ENCODE peak calls at places on chromosomes 16 and 17, in four cellular contexts. One of them, this sample, is unnamed.

GRCh38 chr16:6377956-6378355 is 954.7 kb upstream of the RBFOX1 start:
- DNase-seq in HCT116: no peak
- DNase-seq in heart left ventricle: no peak
- DNase-seq in IMR-90: no peak
- DNase-seq in this sample: no peak

GRCh38 chr17:27559996-27560481 is 70.9 kb upstream of the LGALS9 start:
- DNase-seq in HCT116: no peak
- DNase-seq in heart left ventricle: peak; percentile 83
- DNase-seq in IMR-90: peak; percentile 93
- DNase-seq in this sample: peak; percentile 91

GRCh38 chr16:28279006-28279405 is 13.3 kb upstream of the SBK1 start:
- DNase-seq in HCT116: no peak
- DNase-seq in heart left ventricle: no peak
- DNase-seq in IMR-90: no peak
- DNase-seq in this sample: no peak

GRCh38 chr17:12055889-12056288 is 35.2 kb downstream of the MAP2K4 start:
- DNase-seq in HCT116: no peak
- DNase-seq in heart left ventricle: no peak
- DNase-seq in IMR-90: no peak
- DNase-seq in this sample: no peak

GRCh38 chr17:4969551-4970231 is 2.1 kb upstream of the SPAG7 start:
- DNase-seq in HCT116: no peak
- DNase-seq in heart left ventricle: no peak
- DNase-seq in IMR-90: peak; percentile 55
- DNase-seq in this sample: no peak

GRCh38 chr17:3719265-3719664 is 4.4 kb upstream of the HASPIN start:
- DNase-seq in HCT116: no peak
- DNase-seq in heart left ventricle: no peak
- DNase-seq in IMR-90: peak; percentile 33
- DNase-seq in this sample: no peak

GRCh38 chr16:85935957-85936760 is 37.2 kb downstream of the IRF8 start:
- DNase-seq in HCT116: no peak
- DNase-seq in heart left ventricle: no peak
- DNase-seq in IMR-90: no peak
- DNase-seq in this sample: no peak

GRCh38 chr17:75610103-75610984 is 22.7 kb downstream of the MYO15B start:
- DNase-seq in HCT116: no peak
- DNase-seq in heart left ventricle: no peak
- DNase-seq in IMR-90: no peak
- DNase-seq in this sample: no peak

GRCh38 chr17:48106802-48107136 is 797 bp upstream of the SNX11 start:
- DNase-seq in HCT116: no peak
- DNase-seq in heart left ventricle: no peak
- DNase-seq in IMR-90: no peak
- DNase-seq in this sample: no peak

GRCh38 chr16:67110136-67110847 is 551 bp downstream of the PHAF1 start:
- DNase-seq in HCT116: no peak
- DNase-seq in heart left ventricle: no peak
- DNase-seq in IMR-90: no peak
- DNase-seq in this sample: no peak

GRCh38 chr16:50234771-50235556 is 31.4 kb upstream of the ADCY7 start:
- DNase-seq in HCT116: no peak
- DNase-seq in heart left ventricle: no peak
- DNase-seq in IMR-90: peak; percentile 67
- DNase-seq in this sample: no peak

GRCh38 chr17:83070800-83071341 is 8.5 kb upstream of the METRNL start:
- DNase-seq in HCT116: no peak
- DNase-seq in heart left ventricle: no peak
- DNase-seq in IMR-90: no peak
- DNase-seq in this sample: no peak

GRCh38 chr17:13568746-13569739 is 32.7 kb downstream of the HS3ST3A1 start:
- DNase-seq in HCT116: no peak
- DNase-seq in heart left ventricle: peak; percentile 16
- DNase-seq in IMR-90: no peak
- DNase-seq in this sample: no peak
- H3K4me3 ChIP-seq in HCT116: no peak overlapping the region
- H3K4me3 ChIP-seq in heart left ventricle: no peak overlapping the region
- H3K4me3 ChIP-seq in IMR-90: no peak overlapping the region
- H3K4me3 ChIP-seq in this sample: no peak overlapping the region

DNA sequence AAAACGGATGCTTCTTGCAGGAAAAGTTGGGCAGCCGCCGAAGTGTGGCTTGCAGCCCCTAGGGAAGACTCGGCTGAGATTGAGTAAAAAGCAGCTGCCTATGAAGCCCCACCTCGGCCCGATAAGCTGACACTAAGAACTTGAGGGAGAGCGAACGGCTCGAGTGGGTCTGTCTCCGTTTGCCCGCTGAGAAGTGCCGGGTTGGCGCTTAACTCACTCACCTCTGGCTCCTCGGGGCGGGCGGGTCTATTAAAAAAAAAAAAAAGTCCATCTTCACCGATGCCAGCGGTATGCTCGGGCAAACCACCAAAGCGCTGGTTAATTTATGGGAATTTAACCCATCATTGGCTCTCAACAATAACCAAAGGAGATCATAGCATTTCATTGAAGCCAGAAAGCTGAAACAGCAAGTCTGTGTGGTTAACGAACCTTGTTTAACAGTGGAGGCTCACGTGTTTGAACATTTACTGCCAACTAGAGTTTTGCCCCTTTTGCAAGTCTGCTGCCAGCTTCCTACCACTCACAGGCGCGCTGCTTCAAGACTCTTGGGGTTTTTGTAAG is 1.0 kb downstream of the SNTB2 start:
- DNase-seq in HCT116: no peak
- DNase-seq in heart left ventricle: no peak
- DNase-seq in IMR-90: no peak
- DNase-seq in this sample: peak; percentile 30
- TF ChIP-seq POLR2A in HCT116: no peak
- TF ChIP-seq POLR2A in heart left ventricle: no peak
- TF ChIP-seq POLR2A in IMR-90: no peak
- TF ChIP-seq POLR2A in this sample: no peak

GRCh38 chr17:67546578-67547527 is 169.8 kb downstream of the PITPNC1 start:
- DNase-seq in HCT116: no peak
- DNase-seq in heart left ventricle: peak; percentile 59
- DNase-seq in IMR-90: peak; percentile 71
- DNase-seq in this sample: no peak
- TF ChIP-seq CTCF in HCT116: no peak
- TF ChIP-seq CTCF in heart left ventricle: no peak
- TF ChIP-seq CTCF in IMR-90: peak; percentile 6
- TF ChIP-seq CTCF in this sample: no peak

GRCh38 chr17:46190763-46191162 is 2.5 kb downstream of the KANSL1 start:
- DNase-seq in HCT116: no peak
- DNase-seq in heart left ventricle: no peak
- DNase-seq in IMR-90: peak; percentile 11
- DNase-seq in this sample: no peak
- H3K4me3 ChIP-seq in HCT116: no peak overlapping the region
- H3K4me3 ChIP-seq in heart left ventricle: peak overlapping the region; percentile 93
- H3K4me3 ChIP-seq in IMR-90: no peak overlapping the region
- H3K4me3 ChIP-seq in this sample: no peak overlapping the region

GRCh38 chr16:71847096-71847495 is 1.3 kb downstream of the ATXN1L start:
- DNase-seq in HCT116: no peak
- DNase-seq in heart left ventricle: no peak
- DNase-seq in IMR-90: no peak
- DNase-seq in this sample: no peak

GRCh38 chr16:71848622-71849021 is 2.8 kb downstream of the ATXN1L start:
- DNase-seq in HCT116: no peak
- DNase-seq in heart left ventricle: no peak
- DNase-seq in IMR-90: no peak
- DNase-seq in this sample: no peak

GRCh38 chr16:71843517-71844031 is 2.2 kb upstream of the ATXN1L start:
- DNase-seq in HCT116: no peak
- DNase-seq in heart left ventricle: no peak
- DNase-seq in IMR-90: no peak
- DNase-seq in this sample: no peak

GRCh38 chr16:71846443-71846842 is 667 bp downstream of the ATXN1L start:
- DNase-seq in HCT116: no peak
- DNase-seq in heart left ventricle: no peak
- DNase-seq in IMR-90: no peak
- DNase-seq in this sample: no peak

GRCh38 chr16:71845639-71846431 is at the start of gene ATXN1L:
- DNase-seq in HCT116: peak; percentile 81
- DNase-seq in heart left ventricle: peak; percentile 91
- DNase-seq in IMR-90: peak; percentile 88
- DNase-seq in this sample: peak; percentile 87
- TF ChIP-seq POLR2A in HCT116: peak; percentile 43
- TF ChIP-seq POLR2A in heart left ventricle: peak; percentile 45
- TF ChIP-seq POLR2A in IMR-90: peak; percentile 90
- TF ChIP-seq POLR2A in this sample: no peak